ENCODE peak calls at places on chromosomes 13 and 19, in seven cellular contexts. E, G, T, N, J, F and S are unnamed samples.

GRCh38 chr19:10433131-10433536 is 12.8 kb downstream of the PDE4A start:
- DNase-seq in E (no peak), G (no peak), T (no peak), N (no peak), J (no peak), F (no peak), S (no peak)

GRCh38 chr19:3880471-3881271 is at the start of gene ATCAY:
- DNase-seq in E (no peak), G (no peak), T (no peak), N (no peak), J (no peak), F (no peak), S (no peak)

GRCh38 chr19:50557009-50557613 is 11.1 kb downstream of the LRRC4B start:
- DNase-seq in E (no peak), G (no peak), T (no peak), N (no peak), J (no peak), F (no peak), S (no peak)

GRCh38 chr19:17153996-17154395 is 61.2 kb upstream of the USE1 start:
- DNase-seq in E (no peak), G (no peak), T (no peak), N (no peak), J (no peak), F (no peak), S (no peak)

GRCh38 chr19:4781851-4782250 is 9.7 kb upstream of the FEM1A start:
- DNase-seq in E (no peak), G (no peak), T (no peak), N (no peak), J (no peak), F (no peak), S (no peak)

GRCh38 chr19:45340232-45340898 is at the start of gene KLC3:
- DNase-seq in E (no peak), G (no peak), T (no peak), N (no peak), J (no peak), F (no peak), S (no peak)

GRCh38 chr13:94656766-94657165 is 55.1 kb downstream of the GPR180 start:
- DNase-seq in E (no peak), G (no peak), T (no peak), N (no peak), J (no peak), F (peak), S (no peak)

GRCh38 chr13:78401833-78402232 is 201.5 kb downstream of the POU4F1 start:
- DNase-seq in E (no peak), G (no peak), T (no peak), N (no peak), J (no peak), F (no peak), S (no peak)

GRCh38 chr19:55383789-55384575 is at the start of gene TMEM238:
- DNase-seq in E (peak), G (peak), T (no peak), N (no peak), J (no peak), F (no peak), S (no peak)

GRCh38 chr13:19179916-19180315 is 1.7 kb downstream of the TUBA3C start:
- DNase-seq in E (no peak), G (no peak), T (no peak), N (no peak), J (no peak), F (no peak), S (peak)

GRCh38 chr13:66794340-66795031 is 435.6 kb downstream of the PCDH9 start:
- DNase-seq in E (no peak), G (no peak), T (no peak), N (no peak), J (no peak), F (no peak), S (no peak)
- TF ChIP-seq CTCF in E (no peak), G (no peak), T (no peak), N (no peak), J (no peak), F (no peak), S (no peak)

GRCh38 chr13:20492036-20492435 is 33.6 kb downstream of the CRYL1 start:
- DNase-seq in E (no peak), G (no peak), T (no peak), N (no peak), J (no peak), F (no peak), S (no peak)

GRCh38 chr13:20495087-20496023 is 30.3 kb downstream of the CRYL1 start:
- DNase-seq in E (no peak), G (no peak), T (no peak), N (no peak), J (peak), F (peak), S (no peak)

GRCh38 chr13:20489185-20489820 is 36.4 kb downstream of the CRYL1 start:
- DNase-seq in E (no peak), G (no peak), T (no peak), N (no peak), J (no peak), F (no peak), S (no peak)

GRCh38 chr13:20494656-20495055 is 31.0 kb downstream of the CRYL1 start:
- DNase-seq in E (no peak), G (no peak), T (no peak), N (no peak), J (no peak), F (no peak), S (no peak)

DNA sequence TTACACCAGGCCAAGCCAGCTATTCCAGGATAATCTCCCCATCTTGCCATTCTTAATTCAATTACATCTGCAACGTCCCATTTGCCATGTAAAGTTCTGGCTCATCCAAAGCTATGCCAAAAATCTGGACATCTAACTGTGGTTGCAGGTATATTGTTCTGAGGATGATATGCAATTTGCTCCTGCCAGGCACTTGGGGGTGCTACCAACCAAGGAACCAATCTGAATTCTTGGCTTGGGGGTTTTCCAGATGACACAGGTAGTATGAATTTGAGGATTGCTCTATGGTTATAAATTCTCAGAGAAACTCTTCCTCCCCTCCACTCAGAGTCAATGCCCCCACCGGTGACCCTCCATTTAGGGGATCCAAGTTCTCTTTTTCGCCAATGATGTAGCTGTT is 33.0 kb downstream of the CRYL1 start:
- DNase-seq in E (no peak), G (no peak), T (no peak), N (no peak), J (no peak), F (no peak), S (no peak)
- TF ChIP-seq CTCF in E (peak), G (peak), T (no peak), N (no peak), J (no peak), F (no peak), S (peak)

GRCh38 chr13:23552661-23553060 is 17.6 kb upstream of the TNFRSF19 start:
- DNase-seq in E (no peak), G (no peak), T (no peak), N (no peak), J (no peak), F (no peak), S (no peak)

GRCh38 chr13:23549724-23550123 is 20.5 kb upstream of the TNFRSF19 start:
- DNase-seq in E (no peak), G (no peak), T (no peak), N (no peak), J (no peak), F (no peak), S (no peak)

GRCh38 chr13:23552171-23552570 is 18.0 kb upstream of the TNFRSF19 start:
- DNase-seq in E (no peak), G (no peak), T (no peak), N (no peak), J (no peak), F (no peak), S (no peak)

GRCh38 chr13:23550164-23550563 is 20.0 kb upstream of the TNFRSF19 start:
- DNase-seq in E (no peak), G (no peak), T (no peak), N (no peak), J (no peak), F (no peak), S (no peak)

GRCh38 chr13:23551213-23552008 is 18.8 kb upstream of the TNFRSF19 start:
- DNase-seq in E (no peak), G (no peak), T (no peak), N (no peak), J (no peak), F (no peak), S (no peak)
- TF ChIP-seq CTCF in E (no peak), G (no peak), T (no peak), N (no peak), J (no peak), F (no peak), S (no peak)

GRCh38 chr13:85970727-85971126 is 171.5 kb upstream of the SLITRK6 start:
- DNase-seq in E (no peak), G (no peak), T (no peak), N (no peak), J (no peak), F (no peak), S (no peak)
- TF ChIP-seq CTCF in E (no peak), G (no peak), T (peak), N (no peak), J (no peak), F (no peak), S (peak)

GRCh38 chr13:31105020-31105800 is 56.5 kb downstream of the HSPH1 start:
- DNase-seq in E (no peak), G (no peak), T (no peak), N (no peak), J (no peak), F (no peak), S (no peak)
- TF ChIP-seq CTCF in E (no peak), G (no peak), T (no peak), N (no peak), J (no peak), F (no peak), S (no peak)

GRCh38 chr19:11452814-11453335 is 17.4 kb downstream of the PRKCSH start:
- DNase-seq in E (no peak), G (no peak), T (no peak), N (no peak), J (no peak), F (no peak), S (no peak)

GRCh38 chr19:11451327-11451941 is 16.0 kb downstream of the PRKCSH start:
- DNase-seq in E (no peak), G (no peak), T (no peak), N (no peak), J (no peak), F (no peak), S (no peak)

GRCh38 chr19:11451942-11452813 is 16.7 kb downstream of the PRKCSH start:
- DNase-seq in E (no peak), G (no peak), T (no peak), N (no peak), J (no peak), F (no peak), S (no peak)

GRCh38 chr19:11456659-11457058 is 21.2 kb downstream of the PRKCSH start:
- DNase-seq in E (no peak), G (no peak), T (no peak), N (no peak), J (no peak), F (no peak), S (no peak)

GRCh38 chr19:11453468-11454341 is 18.3 kb downstream of the PRKCSH start:
- DNase-seq in E (no peak), G (no peak), T (no peak), N (no peak), J (no peak), F (no peak), S (no peak)
- TF ChIP-seq CTCF in E (peak), G (peak), T (peak), N (no peak), J (peak), F (peak), S (peak)

GRCh38 chr19:6033744-6034264 is 55.9 kb upstream of the RANBP3 start:
- DNase-seq in E (no peak), G (no peak), T (no peak), N (no peak), J (no peak), F (no peak), S (peak)

GRCh38 chr19:6032381-6032780 is 54.4 kb upstream of the RANBP3 start:
- DNase-seq in E (no peak), G (no peak), T (no peak), N (peak), J (no peak), F (no peak), S (peak)

GRCh38 chr19:6026390-6026897 is 48.5 kb upstream of the RANBP3 start:
- DNase-seq in E (no peak), G (no peak), T (no peak), N (peak), J (no peak), F (no peak), S (no peak)

GRCh38 chr19:6032827-6033226 is 54.9 kb upstream of the RANBP3 start:
- DNase-seq in E (no peak), G (no peak), T (no peak), N (peak), J (no peak), F (no peak), S (peak)

DNA sequence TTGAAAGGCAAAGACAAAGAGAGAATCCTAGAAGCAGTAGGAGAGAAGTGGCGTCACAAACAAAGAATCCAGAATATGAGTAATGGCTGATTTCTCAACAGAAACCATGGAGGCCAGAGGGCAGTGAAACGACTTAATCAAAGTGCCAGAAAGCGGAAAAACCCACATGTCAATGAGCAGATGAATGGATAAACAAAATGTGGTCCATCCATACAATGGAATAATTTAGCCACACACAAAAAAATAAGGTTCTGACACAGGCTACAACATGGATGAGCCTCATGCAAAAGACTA is 52.2 kb upstream of the RANBP3 start:
- DNase-seq in E (no peak), G (no peak), T (no peak), N (no peak), J (no peak), F (no peak), S (no peak)
- TF ChIP-seq CTCF in E (no peak), G (no peak), T (no peak), N (no peak), J (no peak), F (no peak), S (no peak)

GRCh38 chr19:23461120-23461519 is 65.8 kb upstream of the ZNF91 start:
- DNase-seq in E (no peak), G (no peak), T (no peak), N (no peak), J (no peak), F (no peak), S (no peak)
- TF ChIP-seq CTCF in E (no peak), G (no peak), T (no peak), N (no peak), J (no peak), F (no peak), S (no peak)

GRCh38 chr19:34539396-34539795 is 57.8 kb downstream of the WTIP start:
- DNase-seq in E (no peak), G (no peak), T (no peak), N (no peak), J (no peak), F (no peak), S (no peak)
- TF ChIP-seq CTCF in E (no peak), G (no peak), T (no peak), N (no peak), J (no peak), F (no peak), S (no peak)

GRCh38 chr13:102933076-102933922 is 87.5 kb downstream of the ERCC5 start:
- DNase-seq in E (no peak), G (no peak), T (no peak), N (no peak), J (no peak), F (no peak), S (no peak)
- TF ChIP-seq CTCF in E (no peak), G (no peak), T (no peak), N (no peak), J (no peak), F (no peak), S (no peak)